ENCODE peak calls at places on chromosomes 1 and 21, in ten cellular contexts. One of them, this sample, is unnamed.

GRCh38 chr1:50975436-50975835 is 5.4 kb downstream of the CDKN2C start:
- DNase-seq in fibroblast of lung: no peak
- DNase-seq in MM.1S: no peak
- DNase-seq in PC-3: peak; percentile 32
- DNase-seq in mesendoderm: no peak
- DNase-seq in endodermal cell: no peak
- DNase-seq in IMR-90: no peak
- DNase-seq in H9: no peak
- DNase-seq in adipocyte: peak; percentile 19
- DNase-seq in SK-N-MC: no peak
- DNase-seq in this sample: no peak

GRCh38 chr1:2480986-2481364 is 4.9 kb downstream of the PLCH2 start:
- DNase-seq in fibroblast of lung: no peak
- DNase-seq in MM.1S: no peak
- DNase-seq in PC-3: no peak
- DNase-seq in mesendoderm: no peak
- DNase-seq in endodermal cell: no peak
- DNase-seq in IMR-90: no peak
- DNase-seq in H9: no peak
- DNase-seq in adipocyte: no peak
- DNase-seq in SK-N-MC: no peak
- DNase-seq in this sample: peak; percentile 88

GRCh38 chr1:222617367-222617951 is 438 bp upstream of the MIA3 start:
- DNase-seq in fibroblast of lung: peak; percentile 97
- DNase-seq in MM.1S: peak; percentile 96
- DNase-seq in PC-3: peak; percentile 90
- DNase-seq in mesendoderm: peak; percentile 99
- DNase-seq in endodermal cell: peak; percentile 98
- DNase-seq in IMR-90: peak; percentile 98
- DNase-seq in H9: peak; percentile 99
- DNase-seq in adipocyte: peak; percentile 99
- DNase-seq in SK-N-MC: peak; percentile 48
- DNase-seq in this sample: no peak

GRCh38 chr1:185886046-185886445 is 151.9 kb downstream of the HMCN1 start:
- DNase-seq in fibroblast of lung: no peak
- DNase-seq in MM.1S: no peak
- DNase-seq in PC-3: no peak
- DNase-seq in mesendoderm: no peak
- DNase-seq in endodermal cell: no peak
- DNase-seq in IMR-90: no peak
- DNase-seq in H9: no peak
- DNase-seq in adipocyte: no peak
- DNase-seq in SK-N-MC: no peak
- DNase-seq in this sample: no peak

GRCh38 chr1:163275222-163275621 is 46.5 kb upstream of the NUF2 start:
- DNase-seq in fibroblast of lung: no peak
- DNase-seq in MM.1S: no peak
- DNase-seq in PC-3: no peak
- DNase-seq in mesendoderm: no peak
- DNase-seq in endodermal cell: no peak
- DNase-seq in IMR-90: peak; percentile 35
- DNase-seq in H9: no peak
- DNase-seq in adipocyte: peak; percentile 12
- DNase-seq in SK-N-MC: no peak
- DNase-seq in this sample: no peak

GRCh38 chr1:147236959-147237791 is 5.3 kb upstream of the CHD1L start:
- DNase-seq in fibroblast of lung: no peak
- DNase-seq in MM.1S: no peak
- DNase-seq in PC-3: peak; percentile 70
- DNase-seq in mesendoderm: no peak
- DNase-seq in endodermal cell: no peak
- DNase-seq in IMR-90: no peak
- DNase-seq in H9: no peak
- DNase-seq in adipocyte: no peak
- DNase-seq in SK-N-MC: no peak
- DNase-seq in this sample: no peak

GRCh38 chr1:54400321-54400720 is 5.9 kb downstream of the SSBP3 start:
- DNase-seq in fibroblast of lung: no peak
- DNase-seq in MM.1S: no peak
- DNase-seq in PC-3: no peak
- DNase-seq in mesendoderm: no peak
- DNase-seq in endodermal cell: no peak
- DNase-seq in IMR-90: no peak
- DNase-seq in H9: no peak
- DNase-seq in adipocyte: no peak
- DNase-seq in SK-N-MC: no peak
- DNase-seq in this sample: no peak

GRCh38 chr1:37763791-37764741 is 854 bp downstream of the EPHA10 start:
- DNase-seq in fibroblast of lung: peak; percentile 39
- DNase-seq in MM.1S: peak; percentile 42
- DNase-seq in PC-3: no peak
- DNase-seq in mesendoderm: peak; percentile 74
- DNase-seq in endodermal cell: peak; percentile 95
- DNase-seq in IMR-90: peak; percentile 37
- DNase-seq in H9: peak; percentile 81
- DNase-seq in adipocyte: peak; percentile 70
- DNase-seq in SK-N-MC: no peak
- DNase-seq in this sample: peak; percentile 64

GRCh38 chr1:47755368-47755990 is 241.7 kb downstream of the TRABD2B start:
- DNase-seq in fibroblast of lung: no peak
- DNase-seq in MM.1S: peak; percentile 58
- DNase-seq in PC-3: peak; percentile 25
- DNase-seq in mesendoderm: peak; percentile 75
- DNase-seq in endodermal cell: peak; percentile 95
- DNase-seq in IMR-90: no peak
- DNase-seq in H9: peak; percentile 77
- DNase-seq in adipocyte: no peak
- DNase-seq in SK-N-MC: no peak
- DNase-seq in this sample: peak; percentile 44

GRCh38 chr21:23853796-23854379 is 1753.4 kb downstream of the MRPL39 start:
- DNase-seq in fibroblast of lung: peak; percentile 35
- DNase-seq in MM.1S: peak; percentile 59
- DNase-seq in PC-3: peak; percentile 63
- DNase-seq in mesendoderm: peak; percentile 40
- DNase-seq in endodermal cell: no peak
- DNase-seq in IMR-90: peak; percentile 31
- DNase-seq in H9: no peak
- DNase-seq in adipocyte: peak; percentile 74
- DNase-seq in SK-N-MC: peak; percentile 8
- DNase-seq in this sample: peak; percentile 18

GRCh38 chr1:6030547-6031261 is 15.0 kb upstream of the KCNAB2 start:
- DNase-seq in fibroblast of lung: no peak
- DNase-seq in MM.1S: no peak
- DNase-seq in PC-3: no peak
- DNase-seq in mesendoderm: no peak
- DNase-seq in endodermal cell: no peak
- DNase-seq in IMR-90: no peak
- DNase-seq in H9: no peak
- DNase-seq in adipocyte: no peak
- DNase-seq in SK-N-MC: no peak
- DNase-seq in this sample: no peak
- H3K9ac ChIP-seq in fibroblast of lung: no peak overlapping the region
- H3K9ac ChIP-seq in MM.1S: no peak overlapping the region
- H3K9ac ChIP-seq in PC-3: no peak overlapping the region
- H3K9ac ChIP-seq in mesendoderm: no peak overlapping the region
- H3K9ac ChIP-seq in endodermal cell: no peak overlapping the region
- H3K9ac ChIP-seq in IMR-90: no peak overlapping the region
- H3K9ac ChIP-seq in H9: no peak overlapping the region
- H3K9ac ChIP-seq in adipocyte: no peak overlapping the region
- H3K9ac ChIP-seq in SK-N-MC: no peak overlapping the region
- H3K9ac ChIP-seq in this sample: no peak overlapping the region

DNA sequence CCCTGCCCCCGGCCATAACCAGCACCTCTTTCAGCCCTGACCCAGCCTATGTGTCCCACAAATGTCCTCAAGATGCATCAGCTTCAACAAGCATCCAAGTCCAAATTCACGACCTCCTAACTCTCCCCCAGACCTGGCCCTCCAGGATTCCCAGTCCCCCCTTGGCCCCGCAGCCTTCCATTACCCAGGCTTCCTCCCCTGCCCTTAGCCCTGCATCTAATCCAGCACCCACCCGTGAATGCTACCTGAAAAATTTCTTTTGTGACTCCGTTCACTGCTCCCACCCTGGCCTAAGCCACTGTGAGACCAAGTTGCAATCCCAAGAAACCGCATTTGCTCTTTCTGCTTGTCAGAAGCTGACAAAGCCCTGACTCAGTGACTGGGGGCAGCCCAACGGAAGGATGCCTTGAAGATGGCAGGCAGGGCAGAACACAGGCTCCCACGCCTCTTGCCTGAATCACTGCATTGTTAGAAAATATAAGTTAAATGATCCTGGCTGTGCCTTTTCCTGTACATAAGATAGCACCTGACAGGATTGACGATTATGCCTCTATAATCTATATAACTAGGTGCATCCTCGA is 939 bp upstream of the MFAP2 start:
- DNase-seq in fibroblast of lung: peak; percentile 71
- DNase-seq in MM.1S: no peak
- DNase-seq in PC-3: peak; percentile 93
- DNase-seq in mesendoderm: no peak
- DNase-seq in endodermal cell: no peak
- DNase-seq in IMR-90: peak; percentile 92
- DNase-seq in H9: no peak
- DNase-seq in adipocyte: peak; percentile 84
- DNase-seq in SK-N-MC: no peak
- DNase-seq in this sample: no peak
- H3K9ac ChIP-seq in fibroblast of lung: no peak overlapping the region
- H3K9ac ChIP-seq in MM.1S: no peak overlapping the region
- H3K9ac ChIP-seq in PC-3: peak overlapping the region; percentile 70
- H3K9ac ChIP-seq in mesendoderm: no peak overlapping the region
- H3K9ac ChIP-seq in endodermal cell: no peak overlapping the region
- H3K9ac ChIP-seq in IMR-90: no peak overlapping the region
- H3K9ac ChIP-seq in H9: no peak overlapping the region
- H3K9ac ChIP-seq in adipocyte: peak overlapping the region; percentile 82
- H3K9ac ChIP-seq in SK-N-MC: no peak overlapping the region
- H3K9ac ChIP-seq in this sample: peak overlapping the region; percentile 94

GRCh38 chr1:14733053-14733778 is 134.7 kb downstream of the KAZN start:
- DNase-seq in fibroblast of lung: no peak
- DNase-seq in MM.1S: peak; percentile 40
- DNase-seq in PC-3: no peak
- DNase-seq in mesendoderm: peak; percentile 92
- DNase-seq in endodermal cell: peak; percentile 86
- DNase-seq in IMR-90: no peak
- DNase-seq in H9: peak; percentile 88
- DNase-seq in adipocyte: peak; percentile 36
- DNase-seq in SK-N-MC: no peak
- DNase-seq in this sample: no peak

GRCh38 chr1:14735861-14736260 is 137.4 kb downstream of the KAZN start:
- DNase-seq in fibroblast of lung: no peak
- DNase-seq in MM.1S: no peak
- DNase-seq in PC-3: no peak
- DNase-seq in mesendoderm: no peak
- DNase-seq in endodermal cell: no peak
- DNase-seq in IMR-90: no peak
- DNase-seq in H9: no peak
- DNase-seq in adipocyte: no peak
- DNase-seq in SK-N-MC: no peak
- DNase-seq in this sample: no peak

GRCh38 chr1:14733779-14734140 is 135.3 kb downstream of the KAZN start:
- DNase-seq in fibroblast of lung: no peak
- DNase-seq in MM.1S: no peak
- DNase-seq in PC-3: no peak
- DNase-seq in mesendoderm: no peak
- DNase-seq in endodermal cell: peak; percentile 73
- DNase-seq in IMR-90: no peak
- DNase-seq in H9: no peak
- DNase-seq in adipocyte: no peak
- DNase-seq in SK-N-MC: no peak
- DNase-seq in this sample: no peak

GRCh38 chr1:14737561-14738094 is 139.1 kb downstream of the KAZN start:
- DNase-seq in fibroblast of lung: no peak
- DNase-seq in MM.1S: no peak
- DNase-seq in PC-3: peak; percentile 43
- DNase-seq in mesendoderm: no peak
- DNase-seq in endodermal cell: no peak
- DNase-seq in IMR-90: no peak
- DNase-seq in H9: no peak
- DNase-seq in adipocyte: no peak
- DNase-seq in SK-N-MC: no peak
- DNase-seq in this sample: no peak

GRCh38 chr1:14732726-14733052 is 134.2 kb downstream of the KAZN start:
- DNase-seq in fibroblast of lung: no peak
- DNase-seq in MM.1S: no peak
- DNase-seq in PC-3: no peak
- DNase-seq in mesendoderm: no peak
- DNase-seq in endodermal cell: no peak
- DNase-seq in IMR-90: no peak
- DNase-seq in H9: no peak
- DNase-seq in adipocyte: no peak
- DNase-seq in SK-N-MC: no peak
- DNase-seq in this sample: no peak
- H3K9ac ChIP-seq in fibroblast of lung: no peak overlapping the region
- H3K9ac ChIP-seq in MM.1S: no peak overlapping the region
- H3K9ac ChIP-seq in PC-3: no peak overlapping the region
- H3K9ac ChIP-seq in mesendoderm: peak overlapping the region; percentile 47
- H3K9ac ChIP-seq in endodermal cell: no peak overlapping the region
- H3K9ac ChIP-seq in IMR-90: no peak overlapping the region
- H3K9ac ChIP-seq in H9: peak overlapping the region; percentile 4
- H3K9ac ChIP-seq in adipocyte: peak overlapping the region; percentile 17
- H3K9ac ChIP-seq in SK-N-MC: no peak overlapping the region
- H3K9ac ChIP-seq in this sample: no peak overlapping the region

GRCh38 chr1:67646145-67647035 is 38.6 kb upstream of the GADD45A start:
- DNase-seq in fibroblast of lung: peak; percentile 26
- DNase-seq in MM.1S: no peak
- DNase-seq in PC-3: peak; percentile 7
- DNase-seq in mesendoderm: peak; percentile 74
- DNase-seq in endodermal cell: no peak
- DNase-seq in IMR-90: peak; percentile 23
- DNase-seq in H9: no peak
- DNase-seq in adipocyte: peak; percentile 53
- DNase-seq in SK-N-MC: peak; percentile 2
- DNase-seq in this sample: peak; percentile 61
- H3K9ac ChIP-seq in fibroblast of lung: no peak overlapping the region
- H3K9ac ChIP-seq in MM.1S: no peak overlapping the region
- H3K9ac ChIP-seq in PC-3: no peak overlapping the region
- H3K9ac ChIP-seq in mesendoderm: no peak overlapping the region
- H3K9ac ChIP-seq in endodermal cell: no peak overlapping the region
- H3K9ac ChIP-seq in IMR-90: no peak overlapping the region
- H3K9ac ChIP-seq in H9: no peak overlapping the region
- H3K9ac ChIP-seq in adipocyte: peak overlapping the region; percentile 9
- H3K9ac ChIP-seq in SK-N-MC: no peak overlapping the region
- H3K9ac ChIP-seq in this sample: no peak overlapping the region

GRCh38 chr1:23695667-23696066 is 4.1 kb downstream of the RPL11 start:
- DNase-seq in fibroblast of lung: no peak
- DNase-seq in MM.1S: no peak
- DNase-seq in PC-3: no peak
- DNase-seq in mesendoderm: no peak
- DNase-seq in endodermal cell: no peak
- DNase-seq in IMR-90: no peak
- DNase-seq in H9: no peak
- DNase-seq in adipocyte: no peak
- DNase-seq in SK-N-MC: no peak
- DNase-seq in this sample: no peak
- H3K9ac ChIP-seq in fibroblast of lung: no peak overlapping the region
- H3K9ac ChIP-seq in MM.1S: no peak overlapping the region
- H3K9ac ChIP-seq in PC-3: no peak overlapping the region
- H3K9ac ChIP-seq in mesendoderm: peak overlapping the region; percentile 8
- H3K9ac ChIP-seq in endodermal cell: no peak overlapping the region
- H3K9ac ChIP-seq in IMR-90: no peak overlapping the region
- H3K9ac ChIP-seq in H9: no peak overlapping the region
- H3K9ac ChIP-seq in adipocyte: peak overlapping the region; percentile 30
- H3K9ac ChIP-seq in SK-N-MC: no peak overlapping the region
- H3K9ac ChIP-seq in this sample: no peak overlapping the region